ENCODE peak calls at places on chromosomes 2 and 18, in six cellular contexts. L, W, Z, S, U and O are unnamed samples.

GRCh38 chr2:85716346-85716880 is 22.3 kb downstream of the GNLY start:
- DNase-seq in L (no peak), W (no peak), Z (no peak), S (no peak), U (no peak), O (no peak)

GRCh38 chr2:17303496-17303895 is 214.7 kb downstream of the RAD51AP2 start:
- DNase-seq in L (no peak), W (no peak), Z (no peak), S (no peak), U (no peak), O (no peak)

GRCh38 chr2:179861027-179861776 is at the start of gene ZNF385B:
- DNase-seq in L (peak; percentile 37), W (peak; percentile 40), Z (peak; percentile 79), S (peak; percentile 29), U (no peak), O (peak; percentile 52)

GRCh38 chr2:127014630-127015029 is 92.3 kb downstream of the BIN1 start:
- DNase-seq in L (no peak), W (no peak), Z (no peak), S (no peak), U (peak; percentile 94), O (no peak)

GRCh38 chr2:48250943-48251342 is 279.0 kb upstream of the STON1 start:
- DNase-seq in L (no peak), W (no peak), Z (no peak), S (no peak), U (no peak), O (no peak)

GRCh38 chr2:138829326-138829725 is 49.1 kb upstream of the NXPH2 start:
- DNase-seq in L (peak; percentile 43), W (peak; percentile 10), Z (no peak), S (peak; percentile 78), U (no peak), O (no peak)

GRCh38 chr18:79400591-79401381 is 5.1 kb downstream of the NFATC1 start:
- DNase-seq in L (no peak), W (no peak), Z (peak; percentile 69), S (no peak), U (no peak), O (peak; percentile 78)

GRCh38 chr18:39846277-39846676 is 2108.8 kb upstream of the PIK3C3 start:
- DNase-seq in L (no peak), W (no peak), Z (no peak), S (no peak), U (no peak), O (no peak)

GRCh38 chr2:241352227-241352626 is 3.9 kb upstream of the FARP2 start:
- DNase-seq in L (no peak), W (no peak), Z (no peak), S (no peak), U (no peak), O (no peak)

GRCh38 chr18:76005632-76006031 is 489.4 kb downstream of the ZNF516 start:
- DNase-seq in L (no peak), W (no peak), Z (peak; percentile 61), S (peak; percentile 38), U (no peak), O (no peak)

GRCh38 chr2:68411397-68412126 is 46.5 kb downstream of the PLEK start:
- DNase-seq in L (no peak), W (no peak), Z (no peak), S (no peak), U (no peak), O (no peak)

GRCh38 chr18:27750014-27750413 is 426.9 kb downstream of the CDH2 start:
- DNase-seq in L (peak; percentile 25), W (no peak), Z (no peak), S (peak; percentile 41), U (peak; percentile 32), O (no peak)